ENCODE peak calls at places on chromosome 17, in six cellular contexts. Q, B, G, L, V and H are unnamed samples.

GRCh38 chr17:55433029-55433628 is 11.5 kb upstream of the MMD start:
- DNase-seq in V (no peak), L (peak; percentile 67), Q (no peak), B (peak; percentile 71), G (no peak), H (no peak)

GRCh38 chr17:37490638-37491614 is 1.2 kb downstream of the DUSP14 start:
- DNase-seq in Q (no peak), G (no peak), B (peak; percentile 90), L (peak; percentile 97), V (peak; percentile 71), H (peak; percentile 74)

GRCh38 chr17:6366144-6366755 is 68.7 kb downstream of the AIPL1 start:
- DNase-seq in G (no peak), Q (no peak), L (no peak), B (no peak), V (peak; percentile 22), H (no peak)

GRCh38 chr17:72421128-72422092 is 300.6 kb downstream of the SOX9 start:
- DNase-seq in V (no peak), Q (no peak), B (peak; percentile 99), L (peak; percentile 93), G (peak; percentile 86), H (no peak)

GRCh38 chr17:65916425-65916824 is 275.5 kb downstream of the CEP112 start:
- DNase-seq in G (no peak), Q (no peak), L (no peak), B (no peak), V (no peak), H (no peak)

GRCh38 chr17:49829026-49829425 is 18.8 kb downstream of the TAC4 start:
- DNase-seq in B (no peak), L (no peak), V (no peak), G (no peak), Q (no peak), H (no peak)

GRCh38 chr17:29444589-29444988 is 54.4 kb downstream of the TAOK1 start:
- DNase-seq in B (no peak), G (no peak), L (peak; percentile 85), Q (no peak), V (no peak), H (no peak)

GRCh38 chr17:2084766-2085647 is 30.1 kb downstream of the HIC1 start:
- DNase-seq in B (no peak), Q (no peak), G (no peak), L (peak; percentile 73), V (peak; percentile 68), H (peak; percentile 85)

GRCh38 chr17:63433746-63434591 is 12.1 kb downstream of the CYB561 start:
- DNase-seq in Q (peak; percentile 70), G (peak; percentile 79), B (no peak), V (peak; percentile 72), L (peak; percentile 99), H (peak; percentile 88)
- TF ChIP-seq CTCF in Q (no peak), G (no peak), B (no peak), V (no peak), L (no peak), H (no peak)

GRCh38 chr17:697682-698081 is 17.0 kb downstream of the VPS53 start:
- DNase-seq in L (no peak), G (no peak), V (no peak), Q (no peak), B (no peak), H (no peak)
- H3K4me1 ChIP-seq in L (peaks cover 22% of the 10 kb centered on the region), G (no peaks in the 10 kb centered on the region), V (peaks cover 3% of the 10 kb centered on the region), Q (no peaks in the 10 kb centered on the region), B (peaks cover 35% of the 10 kb centered on the region), H (no peaks in the 10 kb centered on the region)

GRCh38 chr17:75875940-75876189 is 2.5 kb downstream of the TRIM47 start:
- DNase-seq in G (no peak), V (peak; percentile 63), L (no peak), B (no peak), Q (no peak), H (no peak)

GRCh38 chr17:75875182-75875939 is 3.0 kb downstream of the TRIM47 start:
- DNase-seq in Q (no peak), B (no peak), G (peak; percentile 77), L (peak; percentile 57), V (peak; percentile 64), H (no peak)

GRCh38 chr17:75876938-75877751 is 1.2 kb downstream of the TRIM47 start:
- DNase-seq in V (peak; percentile 94), B (peak; percentile 85), L (peak; percentile 99), Q (peak; percentile 93), G (peak; percentile 94), H (peak; percentile 98)

GRCh38 chr17:75877752-75878173 is 618 bp downstream of the TRIM47 start:
- DNase-seq in G (peak; percentile 68), L (peak; percentile 95), V (peak; percentile 54), B (no peak), Q (no peak), H (peak; percentile 80)

DNA sequence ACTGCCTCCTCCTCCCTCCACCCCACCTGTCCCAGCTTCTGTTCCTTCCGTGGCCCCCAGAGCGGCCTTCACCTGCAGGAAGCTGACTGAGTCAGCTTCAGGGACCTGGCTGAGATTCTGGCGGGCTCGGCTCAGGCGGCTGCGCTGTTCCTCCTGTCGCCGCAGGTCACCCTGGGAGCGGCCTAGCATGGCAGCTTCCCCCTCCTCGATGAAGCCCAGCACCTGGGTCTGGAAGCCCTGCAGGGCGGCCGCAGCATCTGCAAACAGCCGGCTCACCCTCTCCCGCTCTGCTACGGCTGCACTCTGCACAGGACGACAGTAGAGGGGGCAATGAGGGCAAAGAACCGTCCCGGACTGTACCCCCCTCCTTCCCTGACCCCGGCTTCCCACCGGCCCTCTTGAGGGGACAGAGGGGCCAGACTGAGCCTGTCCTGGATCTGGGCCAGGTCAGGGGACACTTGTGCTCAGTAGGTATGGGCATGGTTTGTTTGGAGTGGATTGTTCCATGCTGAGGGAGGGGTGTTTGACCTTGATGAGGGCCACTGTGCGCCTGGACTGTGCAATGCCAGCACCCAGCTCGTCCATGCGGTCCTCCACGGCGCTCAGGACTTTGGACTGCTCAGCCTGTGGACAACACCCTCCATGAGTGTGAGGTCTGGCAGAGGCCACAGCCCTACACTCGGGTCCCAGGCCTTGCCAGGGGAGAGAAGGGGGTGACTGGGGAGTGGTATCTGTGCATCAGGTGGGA is 2.0 kb downstream of the TRIM47 start:
- DNase-seq in V (no peak), G (peak; percentile 92), B (peak; percentile 74), Q (no peak), L (peak; percentile 87), H (peak; percentile 51)
- TF ChIP-seq CTCF in V (no peak), G (no peak), B (peak; percentile 24), Q (peak; percentile 13), L (peak; percentile 9), H (no peak)

GRCh38 chr17:40541060-40541872 is 24.0 kb downstream of the CCR7 start:
- DNase-seq in G (no peak), B (no peak), V (no peak), Q (no peak), L (no peak), H (peak; percentile 20)
- H3K4me1 ChIP-seq in G (peaks cover 4% of the 10 kb centered on the region), B (peaks cover 76% of the 10 kb centered on the region), V (peaks cover 64% of the 10 kb centered on the region), Q (no peaks in the 10 kb centered on the region), L (peaks cover 42% of the 10 kb centered on the region), H (peaks cover 35% of the 10 kb centered on the region)